ENCODE peak calls at places on chromosomes 6 and 20, in five cellular contexts. One of them, this sample, is unnamed.

GRCh38 chr6:52262620-52263344 is 18.5 kb upstream of the IL17F start:
- DNase-seq in K562: no peak
- DNase-seq in HepG2: no peak
- DNase-seq in GM12878: no peak
- DNase-seq in H1: no peak
- DNase-seq in this sample: no peak

GRCh38 chr6:30752164-30752927 is 8.0 kb upstream of the IER3 start:
- DNase-seq in K562: peak; percentile 43
- DNase-seq in HepG2: no peak
- DNase-seq in GM12878: no peak
- DNase-seq in H1: no peak
- DNase-seq in this sample: no peak

GRCh38 chr6:36754582-36755434 is 57.2 kb downstream of the RAB44 start:
- DNase-seq in K562: no peak
- DNase-seq in HepG2: no peak
- DNase-seq in H1: no peak
- DNase-seq in GM12878: no peak
- DNase-seq in this sample: no peak

GRCh38 chr6:24864345-24864744 is 65.6 kb upstream of the ARMH2 start:
- DNase-seq in HepG2: no peak
- DNase-seq in K562: no peak
- DNase-seq in H1: no peak
- DNase-seq in GM12878: no peak
- DNase-seq in this sample: no peak

GRCh38 chr20:1108437-1108920 is 9.9 kb upstream of the PSMF1 start:
- DNase-seq in K562: peak; percentile 66
- DNase-seq in GM12878: no peak
- DNase-seq in H1: no peak
- DNase-seq in HepG2: peak; percentile 60
- DNase-seq in this sample: peak; percentile 75

GRCh38 chr6:40350193-40350941 is 236.8 kb downstream of the LRFN2 start:
- DNase-seq in HepG2: no peak
- DNase-seq in H1: no peak
- DNase-seq in K562: no peak
- DNase-seq in GM12878: no peak
- DNase-seq in this sample: no peak

GRCh38 chr6:161169060-161169459 is 104.8 kb downstream of the AGPAT4 start:
- DNase-seq in HepG2: no peak
- DNase-seq in GM12878: no peak
- DNase-seq in H1: no peak
- DNase-seq in K562: no peak
- DNase-seq in this sample: no peak

GRCh38 chr6:83430606-83431544 is at the start of gene ME1:
- DNase-seq in H1: peak; percentile 36
- DNase-seq in HepG2: no peak
- DNase-seq in GM12878: peak; percentile 52
- DNase-seq in K562: peak; percentile 95
- DNase-seq in this sample: peak; percentile 67

GRCh38 chr6:28980797-28981390 is 24.2 kb downstream of the ZNF311 start:
- DNase-seq in HepG2: peak; percentile 100
- DNase-seq in K562: peak; percentile 98
- DNase-seq in H1: no peak
- DNase-seq in GM12878: peak; percentile 11
- DNase-seq in this sample: peak; percentile 76

GRCh38 chr6:96015791-96016776 is at the start of gene FUT9:
- DNase-seq in K562: no peak
- DNase-seq in H1: peak; percentile 70
- DNase-seq in HepG2: no peak
- DNase-seq in GM12878: no peak
- DNase-seq in this sample: peak; percentile 85

DNA sequence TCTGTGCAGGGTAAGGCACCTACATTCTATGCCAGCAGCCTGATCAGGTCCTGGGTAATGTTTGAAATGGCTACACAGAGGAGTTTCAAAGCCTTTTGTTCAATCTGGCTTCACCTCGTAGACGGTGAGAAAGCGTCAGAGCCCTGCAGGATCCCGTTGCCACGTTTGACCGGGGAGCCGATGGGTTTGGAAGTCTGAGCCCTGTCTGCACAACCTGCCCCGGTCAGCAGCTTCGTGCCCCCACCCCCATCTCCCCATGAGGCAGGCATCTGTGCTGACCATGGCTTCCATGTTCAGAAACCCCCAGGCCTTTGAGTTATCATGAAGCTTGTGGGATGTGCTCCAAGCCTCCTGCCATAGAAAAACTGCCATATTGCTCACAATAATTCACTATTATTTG is 63.9 kb downstream of the PTPN1 start:
- DNase-seq in HepG2: no peak
- DNase-seq in GM12878: no peak
- DNase-seq in K562: no peak
- DNase-seq in H1: no peak
- DNase-seq in this sample: no peak
- TF ChIP-seq CREB1 in HepG2: no peak
- TF ChIP-seq CREB1 in GM12878: no peak
- TF ChIP-seq CREB1 in K562: no peak
- TF ChIP-seq CREB1 in H1: no peak
- TF ChIP-seq CREB1 in this sample: no peak

GRCh38 chr6:113352029-113352801 is 504.9 kb upstream of the MARCKS start:
- DNase-seq in K562: no peak
- DNase-seq in GM12878: no peak
- DNase-seq in H1: no peak
- DNase-seq in HepG2: peak; percentile 100
- DNase-seq in this sample: no peak
- TF ChIP-seq MAX in K562: no peak
- TF ChIP-seq MAX in GM12878: no peak
- TF ChIP-seq MAX in H1: no peak
- TF ChIP-seq MAX in HepG2: peak; percentile 59
- TF ChIP-seq MAX in this sample: no peak

GRCh38 chr20:63156221-63156671 is 59.7 kb downstream of the YTHDF1 start:
- DNase-seq in GM12878: no peak
- DNase-seq in K562: no peak
- DNase-seq in H1: no peak
- DNase-seq in HepG2: no peak
- DNase-seq in this sample: no peak
- TF ChIP-seq CREB1 in GM12878: no peak
- TF ChIP-seq CREB1 in K562: no peak
- TF ChIP-seq CREB1 in H1: no peak
- TF ChIP-seq CREB1 in HepG2: no peak
- TF ChIP-seq CREB1 in this sample: no peak

GRCh38 chr6:133631421-133631820 is 257.5 kb upstream of the TCF21 start:
- DNase-seq in GM12878: no peak
- DNase-seq in H1: no peak
- DNase-seq in K562: no peak
- DNase-seq in HepG2: peak; percentile 18
- DNase-seq in this sample: no peak

GRCh38 chr6:133630651-133631050 is 258.3 kb upstream of the TCF21 start:
- DNase-seq in GM12878: no peak
- DNase-seq in HepG2: no peak
- DNase-seq in H1: no peak
- DNase-seq in K562: no peak
- DNase-seq in this sample: no peak

GRCh38 chr6:133632206-133632605 is 256.7 kb upstream of the TCF21 start:
- DNase-seq in H1: no peak
- DNase-seq in K562: no peak
- DNase-seq in GM12878: no peak
- DNase-seq in HepG2: no peak
- DNase-seq in this sample: no peak

GRCh38 chr6:133634474-133634873 is 254.4 kb upstream of the TCF21 start:
- DNase-seq in K562: no peak
- DNase-seq in H1: no peak
- DNase-seq in GM12878: no peak
- DNase-seq in HepG2: no peak
- DNase-seq in this sample: no peak

DNA sequence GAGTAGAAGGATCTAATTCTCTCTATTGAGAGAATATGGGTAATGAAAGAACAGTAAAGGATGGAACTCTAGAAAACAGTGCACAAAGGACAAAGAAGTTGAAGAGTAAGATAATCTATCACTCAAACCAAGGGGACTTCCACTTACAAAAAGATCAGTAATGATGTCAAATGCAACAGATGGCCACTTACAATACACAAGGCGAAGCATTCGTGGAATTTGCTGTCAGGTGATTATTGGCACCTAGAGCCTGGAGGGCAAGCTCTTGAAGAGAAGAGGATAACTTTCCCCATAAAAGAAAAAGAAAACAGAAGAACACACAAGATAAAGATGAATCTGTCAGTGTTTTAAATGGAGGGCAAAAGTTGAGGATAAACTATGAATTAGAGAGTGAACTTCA is 256.0 kb upstream of the TCF21 start:
- DNase-seq in GM12878: no peak
- DNase-seq in K562: no peak
- DNase-seq in H1: no peak
- DNase-seq in HepG2: no peak
- DNase-seq in this sample: no peak
- TF ChIP-seq MAX in GM12878: no peak
- TF ChIP-seq MAX in K562: no peak
- TF ChIP-seq MAX in H1: no peak
- TF ChIP-seq MAX in HepG2: no peak
- TF ChIP-seq MAX in this sample: no peak

DNA sequence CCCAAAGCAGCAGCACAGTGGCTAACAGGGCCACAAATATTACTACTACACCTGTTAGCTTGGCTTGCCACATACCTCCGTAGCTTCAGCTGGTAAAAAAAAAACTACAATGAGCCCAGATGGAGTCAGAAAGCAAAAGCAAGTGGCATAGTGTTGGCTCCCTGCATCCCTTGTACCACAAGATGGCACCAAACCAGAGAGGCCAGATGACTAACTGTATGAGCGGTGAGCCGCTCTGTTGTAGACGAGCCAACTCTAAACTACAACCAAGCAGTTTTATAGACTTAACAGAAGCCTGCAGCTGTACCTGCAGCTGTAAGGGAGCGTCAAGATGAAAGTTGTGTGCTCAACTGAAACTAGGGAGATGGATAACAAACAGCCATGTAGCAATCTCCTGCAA is 84.5 kb upstream of the MCHR2 start:
- DNase-seq in K562: peak; percentile 17
- DNase-seq in HepG2: peak; percentile 20
- DNase-seq in GM12878: no peak
- DNase-seq in H1: peak; percentile 19
- DNase-seq in this sample: peak; percentile 46
- TF ChIP-seq CREB1 in K562: no peak
- TF ChIP-seq CREB1 in HepG2: no peak
- TF ChIP-seq CREB1 in GM12878: no peak
- TF ChIP-seq CREB1 in H1: no peak
- TF ChIP-seq CREB1 in this sample: no peak

DNA sequence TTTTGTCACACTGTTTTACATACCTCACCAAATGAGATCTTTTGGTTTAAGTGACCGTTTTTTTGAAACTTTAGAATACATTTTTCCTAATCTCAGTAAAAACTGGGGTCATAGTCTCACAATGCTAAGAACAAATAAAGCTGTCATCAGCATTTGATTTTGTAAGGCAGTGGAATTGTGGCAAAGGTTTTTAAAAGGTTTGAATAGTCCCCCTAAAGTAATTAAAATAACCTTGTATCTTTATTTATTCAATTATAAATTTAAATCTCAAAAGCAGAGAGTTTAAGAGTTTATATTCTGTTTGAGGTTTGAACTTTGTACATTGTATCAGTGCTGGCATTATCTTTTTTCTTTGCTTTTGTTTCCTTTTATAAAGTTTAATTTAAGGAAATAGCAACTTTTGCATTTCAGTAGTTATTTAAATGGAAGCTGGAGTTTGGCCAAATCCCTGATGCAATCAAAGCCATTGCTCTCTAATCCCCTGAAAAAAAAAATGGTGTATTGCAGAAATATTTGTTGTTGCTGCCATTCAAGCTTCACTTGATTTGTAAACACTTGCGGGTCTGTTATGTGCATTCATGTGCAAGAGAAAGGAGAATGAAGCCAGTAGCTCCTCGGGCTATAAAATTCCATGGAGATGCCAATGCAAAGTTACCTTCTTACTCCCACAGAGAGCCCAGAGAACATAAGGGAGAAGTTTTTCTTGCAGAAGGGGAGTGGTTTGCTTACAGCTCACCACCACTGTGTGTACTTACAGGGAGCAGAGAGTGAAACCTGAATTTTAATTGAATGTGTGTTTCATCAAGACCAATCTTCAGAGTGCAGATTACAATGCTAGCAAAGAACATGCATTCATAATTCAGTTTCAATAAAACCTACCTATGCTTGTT is 391.8 kb downstream of the ARHGAP18 start:
- DNase-seq in K562: no peak
- DNase-seq in H1: peak; percentile 77
- DNase-seq in GM12878: no peak
- DNase-seq in HepG2: no peak
- DNase-seq in this sample: no peak
- TF ChIP-seq MAX in K562: no peak
- TF ChIP-seq MAX in H1: no peak
- TF ChIP-seq MAX in GM12878: no peak
- TF ChIP-seq MAX in HepG2: no peak
- TF ChIP-seq MAX in this sample: no peak

GRCh38 chr6:54291146-54291545 is 17.1 kb upstream of the TINAG start:
- DNase-seq in H1: no peak
- DNase-seq in K562: no peak
- DNase-seq in GM12878: peak; percentile 50
- DNase-seq in HepG2: no peak
- DNase-seq in this sample: no peak
- TF ChIP-seq CREB1 in H1: no peak
- TF ChIP-seq CREB1 in K562: no peak
- TF ChIP-seq CREB1 in GM12878: no peak
- TF ChIP-seq CREB1 in HepG2: no peak
- TF ChIP-seq CREB1 in this sample: no peak